ENCODE peak calls at places on chromosomes 5 and 9, in four cellular contexts. X is stimulated activated CD4-positive, alpha-beta T cell treated with anti-CD3 and anti-CD28 coated beads, Interleukin-2, amount 100 ng/mL, for 4 hours; O is HuH-7; T is Calu3. S is an unnamed sample.

GRCh38 chr9:128298535-128299482 is 22.7 kb downstream of the SWI5 start:
- DNase-seq in X (no peak), O (no peak), T (peak), S (no peak)

GRCh38 chr9:107467416-107467815 is 22.2 kb downstream of the KLF4 start:
- DNase-seq in X (no peak), O (no peak), T (no peak), S (no peak)

GRCh38 chr9:6506571-6506970 is 93.6 kb downstream of the UHRF2 start:
- DNase-seq in X (no peak), O (no peak), T (no peak), S (no peak)

GRCh38 chr9:86600291-86600690 is 246.1 kb upstream of the TUT7 start:
- DNase-seq in X (no peak), O (no peak), T (no peak), S (no peak)

GRCh38 chr5:6058055-6058715 is 320.2 kb downstream of the MED10 start:
- DNase-seq in X (no peak), O (no peak), T (no peak), S (no peak)

GRCh38 chr5:60843693-60844428 is at the start of gene ELOVL7:
- DNase-seq in X (peak), O (peak), T (peak), S (peak)

GRCh38 chr9:93262537-93263310 is 78.8 kb downstream of the WNK2 start:
- DNase-seq in X (no peak), O (no peak), T (no peak), S (no peak)

GRCh38 chr5:176432707-176433106 is 15.5 kb upstream of the FAF2 start:
- DNase-seq in X (no peak), O (no peak), T (no peak), S (no peak)

GRCh38 chr5:624118-624950 is 12.2 kb downstream of the CEP72 start:
- DNase-seq in X (no peak), O (no peak), T (no peak), S (no peak)

GRCh38 chr5:180640301-180640764 is 9.1 kb downstream of the FLT4 start:
- DNase-seq in X (no peak), O (no peak), T (no peak), S (no peak)

GRCh38 chr9:38331141-38331540 is 61.4 kb upstream of the ALDH1B1 start:
- DNase-seq in X (no peak), O (no peak), T (no peak), S (no peak)

S was measured in endothelial cell.